ENCODE peak calls at places on chromosomes 2 and 18, in seven cellular contexts. D is HEK293T; Q is activated CD4-positive, alpha-beta T cell treated with anti-CD3 and anti-CD28 coated beads for 36 hours; F is stimulated activated CD4-positive, alpha-beta T cell treated with anti-CD3 and anti-CD28 coated beads, Interleukin-4, amount 100 ng/mL, for 48 hours; B is activated naive CD4-positive, alpha-beta T cell; J is NCI-H1436 treated with DMSO at 0.1 percent for 48 hours; E is aorta. P is an unnamed sample.

GRCh38 chr2:57881998-57882884 is 164.4 kb upstream of the VRK2 start:
- DNase-seq in D (no peak), Q (no peak), F (no peak), B (no peak), J (no peak), E (no peak), P (no peak)

GRCh38 chr2:88831792-88832248 is 140.3 kb downstream of the RPIA start:
- DNase-seq in D (peak), Q (peak), F (peak), B (no peak), J (no peak), E (no peak), P (no peak)

GRCh38 chr2:48001498-48001897 is 95.2 kb upstream of the FBXO11 start:
- DNase-seq in D (no peak), Q (no peak), F (no peak), B (no peak), J (no peak), E (no peak), P (no peak)

GRCh38 chr2:186909095-186909494 is 60.1 kb upstream of the ZSWIM2 start:
- DNase-seq in D (no peak), Q (no peak), F (no peak), B (no peak), J (peak), E (no peak), P (no peak)

GRCh38 chr18:13564579-13564978 is 161.8 kb downstream of the FAM210A start:
- DNase-seq in D (no peak), Q (no peak), F (no peak), B (no peak), J (no peak), E (no peak), P (peak)

GRCh38 chr2:220224711-220225519 is 597.5 kb downstream of the SLC4A3 start:
- DNase-seq in D (no peak), Q (no peak), F (no peak), B (no peak), J (no peak), E (no peak), P (no peak)

GRCh38 chr2:20916604-20917286 is 93.8 kb upstream of the LDAH start:
- DNase-seq in D (no peak), Q (no peak), F (no peak), B (no peak), J (no peak), E (no peak), P (no peak)

GRCh38 chr2:229852565-229852964 is 69.2 kb downstream of the TRIP12 start:
- DNase-seq in D (no peak), Q (peak), F (peak), B (no peak), J (no peak), E (peak), P (no peak)

GRCh38 chr18:61852496-61852895 is 40.3 kb downstream of the RNF152 start:
- DNase-seq in D (no peak), Q (no peak), F (no peak), B (no peak), J (no peak), E (no peak), P (no peak)

GRCh38 chr2:71417300-71418202 is 35.8 kb upstream of the DYSF start:
- DNase-seq in D (no peak), Q (peak), F (no peak), B (no peak), J (no peak), E (no peak), P (no peak)

GRCh38 chr2:130390460-130391057 is 34.7 kb downstream of the PTPN18 start:
- DNase-seq in D (no peak), Q (no peak), F (no peak), B (no peak), J (no peak), E (peak), P (no peak)

GRCh38 chr2:207813221-207813916 is 43.7 kb upstream of the FZD5 start:
- DNase-seq in D (no peak), Q (no peak), F (no peak), B (no peak), J (no peak), E (no peak), P (no peak)

GRCh38 chr2:216211141-216211540 is 102.0 kb downstream of the XRCC5 start:
- DNase-seq in D (no peak), Q (no peak), F (no peak), B (no peak), J (no peak), E (no peak), P (no peak)

GRCh38 chr2:241870611-241871537 is 1.3 kb downstream of the RTP5 start:
- DNase-seq in D (no peak), Q (no peak), F (no peak), B (no peak), J (no peak), E (no peak), P (no peak)

GRCh38 chr2:31255911-31256571 is 22.1 kb downstream of the EHD3 start:
- DNase-seq in D (no peak), Q (no peak), F (no peak), B (no peak), J (no peak), E (no peak), P (no peak)

GRCh38 chr2:5539281-5540211 is 152.6 kb upstream of the SOX11 start:
- DNase-seq in D (no peak), Q (no peak), F (no peak), B (no peak), J (no peak), E (no peak), P (no peak)

GRCh38 chr2:45293182-45293581 is 283.9 kb upstream of the SIX2 start:
- DNase-seq in D (no peak), Q (no peak), F (no peak), B (no peak), J (no peak), E (no peak), P (no peak)

GRCh38 chr2:179201884-179202283 is 62.7 kb downstream of the SESTD1 start:
- DNase-seq in D (no peak), Q (no peak), F (no peak), B (no peak), J (no peak), E (no peak), P (no peak)

GRCh38 chr2:38269421-38269820 is 107.7 kb downstream of the ATL2 start:
- DNase-seq in D (no peak), Q (no peak), F (no peak), B (no peak), J (no peak), E (no peak), P (no peak)

GRCh38 chr2:172834881-172835280 is 99.2 kb downstream of the RAPGEF4 start:
- DNase-seq in D (no peak), Q (no peak), F (no peak), B (no peak), J (no peak), E (no peak), P (peak)

P was measured in NCI-H187.